ENCODE peak calls at places on chromosomes 1 and 21, in six cellular contexts. C is AG09319, A is T-helper 17 cell, N is neuronal stem cell, O is MG63, I is neural progenitor cell. K is an unnamed sample.

GRCh38 chr1:208129057-208129456 is 115.1 kb downstream of the PLXNA2 start:
- DNase-seq in O (no peak), C (no peak), I (no peak), N (no peak), A (no peak), K (no peak)

GRCh38 chr1:110572751-110573150 is 33.4 kb downstream of the KCNA2 start:
- DNase-seq in C (no peak), O (no peak), N (no peak), I (no peak), A (no peak), K (no peak)

GRCh38 chr1:86466986-86467385 is 1.7 kb upstream of the CLCA1 start:
- DNase-seq in C (no peak), I (no peak), A (no peak), N (no peak), O (peak; percentile 5), K (no peak)

GRCh38 chr21:34899302-34899701 is 149.8 kb downstream of the RUNX1 start:
- DNase-seq in O (no peak), A (no peak), N (no peak), C (no peak), I (no peak), K (no peak)

GRCh38 chr1:31663622-31664452 is 19.2 kb upstream of the PEF1 start:
- DNase-seq in A (peak; percentile 46), O (peak; percentile 18), C (no peak), I (peak; percentile 81), N (peak; percentile 73), K (peak; percentile 63)

GRCh38 chr1:59333626-59334277 is 36.9 kb downstream of the FGGY start:
- DNase-seq in C (no peak), O (no peak), N (no peak), A (no peak), I (no peak), K (no peak)

GRCh38 chr1:182784556-182785171 is 4.9 kb upstream of the NPL start:
- DNase-seq in O (no peak), A (no peak), N (peak; percentile 31), C (peak; percentile 16), I (peak; percentile 72), K (no peak)

GRCh38 chr1:1246601-1247340 is at the start of gene C1QTNF12:
- DNase-seq in A (no peak), I (peak; percentile 64), C (no peak), N (no peak), O (no peak), K (no peak)

GRCh38 chr1:41345434-41346075 is 15.7 kb upstream of the FOXO6 start:
- DNase-seq in C (no peak), I (no peak), A (no peak), O (no peak), N (no peak), K (no peak)